ENCODE peak calls at places on chromosomes 11 and 22, in nine cellular contexts. One of them, this sample, is unnamed.

GRCh38 chr11:66066751-66067150 is 3.3 kb upstream of the PACS1 start:
- DNase-seq in neural progenitor cell: no peak
- DNase-seq in A549: no peak
- DNase-seq in CD4-positive, CD25-positive, alpha-beta regulatory T cell: no peak
- DNase-seq in endodermal cell: no peak
- DNase-seq in HCT116: no peak
- DNase-seq in astrocyte of the spinal cord: no peak
- DNase-seq in mucosa of descending colon: no peak
- DNase-seq in testis: no peak
- DNase-seq in this sample: no peak

GRCh38 chr22:22556995-22557925 is 1.8 kb downstream of the PRAME start:
- DNase-seq in A549: peak
- DNase-seq in endodermal cell: no peak
- DNase-seq in testis: peak
- DNase-seq in astrocyte of the spinal cord: no peak
- DNase-seq in HCT116: no peak
- DNase-seq in neural progenitor cell: no peak
- DNase-seq in mucosa of descending colon: no peak
- DNase-seq in CD4-positive, CD25-positive, alpha-beta regulatory T cell: no peak
- DNase-seq in this sample: no peak

GRCh38 chr11:117931331-117931950 is 2.2 kb upstream of the TMPRSS13 start:
- DNase-seq in A549: no peak
- DNase-seq in HCT116: no peak
- DNase-seq in endodermal cell: no peak
- DNase-seq in testis: no peak
- DNase-seq in CD4-positive, CD25-positive, alpha-beta regulatory T cell: no peak
- DNase-seq in mucosa of descending colon: no peak
- DNase-seq in neural progenitor cell: no peak
- DNase-seq in astrocyte of the spinal cord: no peak
- DNase-seq in this sample: no peak

GRCh38 chr22:25067851-25068421 is 115.4 kb downstream of the KIAA1671 start:
- DNase-seq in A549: no peak
- DNase-seq in astrocyte of the spinal cord: no peak
- DNase-seq in CD4-positive, CD25-positive, alpha-beta regulatory T cell: peak
- DNase-seq in testis: no peak
- DNase-seq in HCT116: no peak
- DNase-seq in neural progenitor cell: no peak
- DNase-seq in endodermal cell: no peak
- DNase-seq in mucosa of descending colon: peak
- DNase-seq in this sample: no peak

GRCh38 chr11:125591659-125592304 is 870 bp upstream of the STT3A start:
- DNase-seq in testis: peak
- DNase-seq in mucosa of descending colon: peak
- DNase-seq in neural progenitor cell: peak
- DNase-seq in astrocyte of the spinal cord: peak
- DNase-seq in HCT116: no peak
- DNase-seq in A549: no peak
- DNase-seq in endodermal cell: no peak
- DNase-seq in CD4-positive, CD25-positive, alpha-beta regulatory T cell: no peak
- DNase-seq in this sample: peak

GRCh38 chr11:7900686-7901085 is 30.4 kb downstream of the OR10A6 start:
- DNase-seq in mucosa of descending colon: no peak
- DNase-seq in CD4-positive, CD25-positive, alpha-beta regulatory T cell: no peak
- DNase-seq in endodermal cell: no peak
- DNase-seq in HCT116: no peak
- DNase-seq in testis: no peak
- DNase-seq in astrocyte of the spinal cord: no peak
- DNase-seq in neural progenitor cell: no peak
- DNase-seq in A549: no peak
- DNase-seq in this sample: no peak

GRCh38 chr22:28795932-28796856 is 4.2 kb downstream of the XBP1 start:
- DNase-seq in mucosa of descending colon: no peak
- DNase-seq in endodermal cell: no peak
- DNase-seq in testis: no peak
- DNase-seq in HCT116: no peak
- DNase-seq in astrocyte of the spinal cord: no peak
- DNase-seq in A549: no peak
- DNase-seq in CD4-positive, CD25-positive, alpha-beta regulatory T cell: no peak
- DNase-seq in neural progenitor cell: no peak
- DNase-seq in this sample: no peak

GRCh38 chr11:86456075-86456939 is 81.6 kb downstream of the CCDC81 start:
- DNase-seq in testis: peak
- DNase-seq in mucosa of descending colon: peak
- DNase-seq in HCT116: peak
- DNase-seq in CD4-positive, CD25-positive, alpha-beta regulatory T cell: peak
- DNase-seq in A549: peak
- DNase-seq in astrocyte of the spinal cord: peak
- DNase-seq in endodermal cell: peak
- DNase-seq in neural progenitor cell: peak
- DNase-seq in this sample: peak

GRCh38 chr11:34501500-34501899 is 12.1 kb downstream of the ELF5 start:
- DNase-seq in HCT116: no peak
- DNase-seq in endodermal cell: no peak
- DNase-seq in testis: no peak
- DNase-seq in CD4-positive, CD25-positive, alpha-beta regulatory T cell: no peak
- DNase-seq in astrocyte of the spinal cord: peak
- DNase-seq in mucosa of descending colon: no peak
- DNase-seq in A549: peak
- DNase-seq in neural progenitor cell: peak
- DNase-seq in this sample: no peak

GRCh38 chr22:28024422-28024888 is 105.4 kb upstream of the PITPNB start:
- DNase-seq in neural progenitor cell: no peak
- DNase-seq in astrocyte of the spinal cord: no peak
- DNase-seq in endodermal cell: no peak
- DNase-seq in A549: no peak
- DNase-seq in mucosa of descending colon: no peak
- DNase-seq in HCT116: no peak
- DNase-seq in CD4-positive, CD25-positive, alpha-beta regulatory T cell: no peak
- DNase-seq in testis: peak
- DNase-seq in this sample: peak

GRCh38 chr11:134503104-134503503 is 91.1 kb upstream of the B3GAT1 start:
- DNase-seq in endodermal cell: peak
- DNase-seq in testis: no peak
- DNase-seq in astrocyte of the spinal cord: no peak
- DNase-seq in neural progenitor cell: peak
- DNase-seq in mucosa of descending colon: no peak
- DNase-seq in CD4-positive, CD25-positive, alpha-beta regulatory T cell: no peak
- DNase-seq in A549: no peak
- DNase-seq in HCT116: no peak
- DNase-seq in this sample: no peak

DNA sequence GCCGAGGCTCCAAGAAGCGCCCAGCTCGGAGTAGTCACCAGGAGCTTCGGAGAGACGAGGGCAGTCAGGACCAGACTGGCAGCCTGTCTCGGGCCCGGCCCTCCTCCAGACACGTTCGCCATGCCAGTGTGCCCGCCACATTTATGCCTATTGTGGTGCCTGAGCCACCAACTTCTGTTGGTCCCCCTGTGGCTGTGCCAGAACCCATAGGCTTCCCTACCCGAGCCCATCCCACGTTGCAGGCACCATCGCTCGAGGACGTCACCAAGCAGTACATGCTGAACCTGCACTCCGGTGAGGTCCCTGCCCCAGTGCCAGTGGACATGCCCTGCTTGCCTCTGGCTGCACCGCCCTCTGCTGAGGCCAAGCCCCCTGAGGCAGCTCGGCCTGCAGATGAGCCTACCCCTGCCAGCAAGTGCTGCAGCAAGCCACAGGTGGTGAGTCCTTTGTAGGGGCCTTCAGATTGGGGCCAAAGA is 3.4 kb downstream of the ARHGEF17 start:
- DNase-seq in astrocyte of the spinal cord: no peak
- DNase-seq in CD4-positive, CD25-positive, alpha-beta regulatory T cell: no peak
- DNase-seq in HCT116: no peak
- DNase-seq in mucosa of descending colon: no peak
- DNase-seq in neural progenitor cell: no peak
- DNase-seq in A549: no peak
- DNase-seq in testis: no peak
- DNase-seq in endodermal cell: no peak
- DNase-seq in this sample: no peak
- H3K4me3 ChIP-seq in astrocyte of the spinal cord: peak
- H3K4me3 ChIP-seq in CD4-positive, CD25-positive, alpha-beta regulatory T cell: no peak
- H3K4me3 ChIP-seq in HCT116: no peak
- H3K4me3 ChIP-seq in mucosa of descending colon: no peak
- H3K4me3 ChIP-seq in neural progenitor cell: peak
- H3K4me3 ChIP-seq in A549: no peak
- H3K4me3 ChIP-seq in testis: no peak
- H3K4me3 ChIP-seq in endodermal cell: peak
- H3K4me3 ChIP-seq in this sample: peak

GRCh38 chr22:18021431-18021830 is 2.9 kb downstream of the MICAL3 start:
- DNase-seq in A549: no peak
- DNase-seq in mucosa of descending colon: no peak
- DNase-seq in CD4-positive, CD25-positive, alpha-beta regulatory T cell: no peak
- DNase-seq in astrocyte of the spinal cord: no peak
- DNase-seq in endodermal cell: no peak
- DNase-seq in neural progenitor cell: no peak
- DNase-seq in HCT116: no peak
- DNase-seq in testis: no peak
- DNase-seq in this sample: no peak
- H3K4me3 ChIP-seq in A549: no peak
- H3K4me3 ChIP-seq in mucosa of descending colon: no peak
- H3K4me3 ChIP-seq in CD4-positive, CD25-positive, alpha-beta regulatory T cell: no peak
- H3K4me3 ChIP-seq in astrocyte of the spinal cord: no peak
- H3K4me3 ChIP-seq in endodermal cell: no peak
- H3K4me3 ChIP-seq in neural progenitor cell: no peak
- H3K4me3 ChIP-seq in HCT116: no peak
- H3K4me3 ChIP-seq in testis: no peak
- H3K4me3 ChIP-seq in this sample: no peak

DNA sequence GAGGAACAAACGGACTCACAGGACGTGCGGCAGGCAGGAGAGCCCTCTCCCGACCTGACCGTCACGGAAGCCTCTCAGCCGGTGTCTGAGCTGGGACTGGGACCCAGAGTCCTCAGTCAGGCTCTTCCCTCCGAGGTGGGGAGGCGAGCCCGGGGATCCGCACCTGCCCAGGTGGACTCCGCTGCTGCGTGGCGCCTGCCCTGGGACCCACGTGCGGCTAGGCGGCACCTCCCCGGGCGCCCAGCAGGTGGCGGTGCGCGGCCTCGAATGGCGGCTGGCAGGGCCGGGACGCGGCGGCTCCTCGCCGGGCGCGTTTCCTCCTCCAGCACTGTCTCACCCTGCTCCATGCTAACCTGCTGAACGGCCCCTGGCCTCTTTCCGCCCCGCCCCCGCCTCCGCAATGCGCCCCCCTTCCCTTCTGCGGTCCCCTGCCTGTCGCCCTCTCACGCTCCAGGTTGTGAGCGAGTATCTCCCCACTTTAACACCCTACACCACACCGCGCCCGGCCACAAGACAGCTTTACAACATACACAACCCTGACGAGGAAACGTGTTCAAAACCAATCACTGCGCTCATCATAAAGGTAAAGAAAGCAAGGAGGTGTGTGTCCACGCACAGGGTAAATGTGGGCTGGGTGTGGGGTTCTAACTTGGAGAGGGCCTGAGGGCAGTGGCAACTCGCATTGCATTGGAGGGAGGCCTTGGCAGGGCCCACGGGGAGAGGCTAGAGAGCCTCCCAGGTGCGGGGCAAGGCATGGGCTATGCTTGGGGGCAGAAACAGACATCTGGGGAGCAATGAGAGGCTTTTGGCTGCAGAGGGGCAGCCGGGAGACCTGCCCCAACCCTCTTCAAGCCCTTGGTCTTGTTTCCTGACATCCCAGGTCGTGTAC is 25.9 kb upstream of the ATXN10 start:
- DNase-seq in A549: peak
- DNase-seq in astrocyte of the spinal cord: peak
- DNase-seq in CD4-positive, CD25-positive, alpha-beta regulatory T cell: peak
- DNase-seq in endodermal cell: peak
- DNase-seq in neural progenitor cell: peak
- DNase-seq in HCT116: peak
- DNase-seq in mucosa of descending colon: peak
- DNase-seq in testis: peak
- DNase-seq in this sample: peak
- H3K4me3 ChIP-seq in A549: no peak
- H3K4me3 ChIP-seq in astrocyte of the spinal cord: no peak
- H3K4me3 ChIP-seq in CD4-positive, CD25-positive, alpha-beta regulatory T cell: no peak
- H3K4me3 ChIP-seq in endodermal cell: no peak
- H3K4me3 ChIP-seq in neural progenitor cell: no peak
- H3K4me3 ChIP-seq in HCT116: peak
- H3K4me3 ChIP-seq in mucosa of descending colon: no peak
- H3K4me3 ChIP-seq in testis: peak
- H3K4me3 ChIP-seq in this sample: no peak

GRCh38 chr22:37242395-37242918 is 1.6 kb downstream of the RAC2 start:
- DNase-seq in mucosa of descending colon: peak
- DNase-seq in CD4-positive, CD25-positive, alpha-beta regulatory T cell: peak
- DNase-seq in A549: no peak
- DNase-seq in HCT116: no peak
- DNase-seq in neural progenitor cell: no peak
- DNase-seq in testis: peak
- DNase-seq in astrocyte of the spinal cord: no peak
- DNase-seq in endodermal cell: peak
- DNase-seq in this sample: no peak

GRCh38 chr22:37245740-37246139 is 1.7 kb upstream of the RAC2 start:
- DNase-seq in endodermal cell: no peak
- DNase-seq in astrocyte of the spinal cord: no peak
- DNase-seq in mucosa of descending colon: no peak
- DNase-seq in A549: no peak
- DNase-seq in CD4-positive, CD25-positive, alpha-beta regulatory T cell: no peak
- DNase-seq in neural progenitor cell: no peak
- DNase-seq in testis: no peak
- DNase-seq in HCT116: no peak
- DNase-seq in this sample: no peak

GRCh38 chr22:37243402-37244113 is 511 bp downstream of the RAC2 start:
- DNase-seq in neural progenitor cell: no peak
- DNase-seq in endodermal cell: peak
- DNase-seq in mucosa of descending colon: no peak
- DNase-seq in A549: no peak
- DNase-seq in testis: no peak
- DNase-seq in astrocyte of the spinal cord: no peak
- DNase-seq in CD4-positive, CD25-positive, alpha-beta regulatory T cell: no peak
- DNase-seq in HCT116: no peak
- DNase-seq in this sample: no peak

GRCh38 chr22:37244114-37244921 is at the start of gene RAC2:
- DNase-seq in astrocyte of the spinal cord: peak
- DNase-seq in HCT116: peak
- DNase-seq in neural progenitor cell: peak
- DNase-seq in testis: peak
- DNase-seq in mucosa of descending colon: peak
- DNase-seq in A549: no peak
- DNase-seq in CD4-positive, CD25-positive, alpha-beta regulatory T cell: peak
- DNase-seq in endodermal cell: peak
- DNase-seq in this sample: peak

DNA sequence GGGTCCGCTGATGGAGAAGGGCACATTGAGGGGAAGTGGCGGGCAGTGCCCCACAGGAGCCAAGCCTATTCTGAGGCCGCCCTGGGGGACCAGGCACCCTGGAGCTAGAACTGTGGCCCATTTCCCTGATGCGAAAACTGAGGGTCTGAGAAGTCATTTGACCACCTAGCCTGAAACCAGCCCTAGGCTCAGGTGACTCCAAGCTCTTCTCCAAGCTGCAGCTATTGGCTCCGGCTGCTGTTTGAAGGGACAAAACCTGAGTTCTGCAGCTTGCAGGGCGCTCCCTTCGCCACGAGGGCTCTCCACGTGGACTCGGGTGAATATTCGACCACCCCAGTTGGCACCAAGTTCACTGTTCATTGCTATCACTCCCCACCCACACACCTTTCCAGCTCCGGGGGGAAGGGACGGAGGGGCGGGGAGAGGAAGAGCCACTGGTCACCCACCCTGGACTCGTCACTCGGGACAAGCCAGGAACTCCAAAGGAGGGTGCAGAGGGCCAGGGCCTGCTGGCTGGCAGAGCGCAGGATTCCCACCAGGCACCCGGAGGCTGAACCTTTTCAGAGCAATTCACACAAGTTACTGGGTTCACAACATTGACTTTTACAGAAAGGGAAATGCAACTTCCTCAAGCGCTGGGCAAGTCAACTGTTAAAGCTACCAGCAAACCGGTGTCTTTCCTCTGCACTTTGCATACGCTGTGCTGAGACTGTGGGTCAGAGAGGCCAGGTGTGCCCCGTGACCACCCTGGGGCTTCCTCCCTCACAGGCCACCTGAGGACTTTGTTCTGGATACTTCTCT is 1.1 kb upstream of the RAC2 start:
- DNase-seq in endodermal cell: peak
- DNase-seq in testis: no peak
- DNase-seq in mucosa of descending colon: peak
- DNase-seq in CD4-positive, CD25-positive, alpha-beta regulatory T cell: no peak
- DNase-seq in HCT116: no peak
- DNase-seq in neural progenitor cell: no peak
- DNase-seq in A549: no peak
- DNase-seq in astrocyte of the spinal cord: no peak
- DNase-seq in this sample: no peak
- H3K4me3 ChIP-seq in endodermal cell: no peak
- H3K4me3 ChIP-seq in testis: no peak
- H3K4me3 ChIP-seq in mucosa of descending colon: no peak
- H3K4me3 ChIP-seq in CD4-positive, CD25-positive, alpha-beta regulatory T cell: peak
- H3K4me3 ChIP-seq in HCT116: no peak
- H3K4me3 ChIP-seq in neural progenitor cell: no peak
- H3K4me3 ChIP-seq in A549: no peak
- H3K4me3 ChIP-seq in astrocyte of the spinal cord: no peak
- H3K4me3 ChIP-seq in this sample: no peak

This sample was measured in pancreas.